ENCODE peak calls at places on chromosomes 3 and 15, in six cellular contexts. E, O, B, S, P and A are unnamed samples.

GRCh38 chr3:73868688-73869315 is 244.1 kb upstream of the PDZRN3 start:
- DNase-seq in E (no peak), O (peak), B (peak), S (peak), P (no peak), A (peak)

GRCh38 chr3:149449100-149449654 is 25.3 kb upstream of the TM4SF4 start:
- DNase-seq in E (no peak), O (no peak), B (no peak), S (no peak), P (no peak), A (no peak)

GRCh38 chr3:37709946-37710345 is 151.7 kb upstream of the CTDSPL start:
- DNase-seq in E (no peak), O (no peak), B (no peak), S (no peak), P (no peak), A (no peak)

GRCh38 chr3:1228289-1228688 is 135.5 kb downstream of the CNTN6 start:
- DNase-seq in E (no peak), O (no peak), B (no peak), S (no peak), P (no peak), A (no peak)

GRCh38 chr15:65050270-65050669 is 5.1 kb downstream of the SLC51B start:
- DNase-seq in E (no peak), O (no peak), B (peak), S (no peak), P (no peak), A (no peak)

GRCh38 chr3:134253475-134254231 is 3.0 kb upstream of the RYK start:
- DNase-seq in E (no peak), O (no peak), B (no peak), S (no peak), P (no peak), A (no peak)

GRCh38 chr3:127180859-127181258 is 12.1 kb upstream of the PRR23E start:
- DNase-seq in E (no peak), O (no peak), B (no peak), S (no peak), P (no peak), A (no peak)

GRCh38 chr15:39583586-39584265 is 2.8 kb downstream of the THBS1 start:
- DNase-seq in E (no peak), O (no peak), B (peak), S (peak), P (no peak), A (no peak)

GRCh38 chr15:78930577-78931388 is 14.1 kb downstream of the CTSH start:
- DNase-seq in E (no peak), O (no peak), B (peak), S (no peak), P (no peak), A (no peak)

GRCh38 chr15:39279331-39279730 is 301.5 kb upstream of the THBS1 start:
- DNase-seq in E (no peak), O (no peak), B (peak), S (no peak), P (no peak), A (no peak)